ENCODE peak calls at places on chromosomes 4 and X, in four cellular contexts. L, F, N and E are unnamed samples.

GRCh38 chr4:126247409-126247808 is 932.7 kb downstream of the FAT4 start:
- DNase-seq in N (no peak), F (no peak), L (no peak), E (no peak)

GRCh38 chrX:307261-308111 is 11.1 kb downstream of the GTPBP6 start:
- DNase-seq in F (no peak), L (no peak), N (no peak), E (no peak)

GRCh38 chr4:74661427-74662171 is 132.7 kb downstream of the BTC start:
- DNase-seq in N (no peak), L (no peak), F (no peak), E (no peak)

GRCh38 chr4:69467797-69468196 is 27.9 kb downstream of the UGT2B4 start:
- DNase-seq in N (no peak), L (no peak), F (no peak), E (no peak)

GRCh38 chr4:148790691-148791090 is 348.5 kb upstream of the NR3C2 start:
- DNase-seq in F (no peak), L (no peak), N (no peak), E (no peak)

GRCh38 chr4:25449688-25450087 is 72.6 kb downstream of the ANAPC4 start:
- DNase-seq in L (peak), N (no peak), F (no peak), E (peak)

GRCh38 chr4:40325406-40326019 is 9.6 kb upstream of the CHRNA9 start:
- DNase-seq in F (peak), N (peak), L (peak), E (peak)

GRCh38 chrX:71301195-71301924 is at the start of gene ITGB1BP2:
- DNase-seq in F (no peak), L (no peak), N (no peak), E (no peak)

GRCh38 chr4:38366997-38367396 is 297.0 kb upstream of the KLF3 start:
- DNase-seq in L (no peak), N (no peak), F (no peak), E (no peak)

GRCh38 chrX:112759512-112759911 is 79.8 kb upstream of the LHFPL1 start:
- DNase-seq in L (no peak), F (no peak), N (no peak), E (no peak)

GRCh38 chrX:31353095-31353494 is 281.3 kb upstream of the FTHL17 start:
- DNase-seq in L (no peak), F (no peak), N (no peak), E (peak)

GRCh38 chr4:26140150-26140898 is 180.5 kb upstream of the RBPJ start:
- DNase-seq in L (no peak), F (no peak), N (no peak), E (no peak)

GRCh38 chr4:123163501-123163900 is 233.1 kb upstream of the SPRY1 start:
- DNase-seq in L (no peak), F (no peak), N (no peak), E (no peak)

GRCh38 chrX:131741103-131741581 is 197.3 kb downstream of the OR13H1 start:
- DNase-seq in L (no peak), N (peak), F (no peak), E (no peak)

GRCh38 chr4:43089730-43090129 is 197.2 kb downstream of the GRXCR1 start:
- DNase-seq in L (no peak), F (no peak), N (no peak), E (no peak)

GRCh38 chr4:170003071-170004070 is 22.8 kb downstream of the MFAP3L start:
- DNase-seq in L (no peak), N (no peak), F (no peak), E (no peak)

GRCh38 chr4:123943976-123944375 is 547.4 kb downstream of the SPRY1 start:
- DNase-seq in L (no peak), N (no peak), F (no peak), E (no peak)

GRCh38 chr4:57320217-57320616 is 210.0 kb upstream of the IGFBP7 start:
- DNase-seq in L (no peak), F (no peak), N (no peak), E (no peak)

GRCh38 chr4:79598214-79598613 is 190.2 kb upstream of the GK2 start:
- DNase-seq in F (no peak), N (no peak), L (no peak), E (no peak)

GRCh38 chr4:152107736-152108500 is 347.1 kb upstream of the GATB start:
- DNase-seq in L (no peak), N (no peak), F (no peak), E (no peak)